ENCODE peak calls at places on chromosome 13, in seven cellular contexts. P is progenitor cell of endocrine pancreas, K is gastrocnemius medialis, T is brain microvascular endothelial cell, H is RWPE2, A is tibial nerve, M is NB4. N is an unnamed sample.

GRCh38 chr13:22311734-22312404 is 641.0 kb downstream of the FGF9 start:
- DNase-seq in P (no peak), K (peak; percentile 27), T (no peak), H (no peak), A (peak; percentile 12), M (no peak), N (no peak)

GRCh38 chr13:37602743-37603381 is 4.3 kb upstream of the POSTN start:
- DNase-seq in P (no peak), K (no peak), T (no peak), H (no peak), A (no peak), M (peak; percentile 8), N (no peak)

GRCh38 chr13:59746291-59746962 is 417.3 kb downstream of the DIAPH3 start:
- DNase-seq in P (no peak), K (no peak), T (peak; percentile 26), H (no peak), A (no peak), M (no peak), N (no peak)

GRCh38 chr13:112065521-112065866 is 1.5 kb upstream of the SOX1 start:
- DNase-seq in P (no peak), K (no peak), T (no peak), H (no peak), A (no peak), M (no peak), N (no peak)

GRCh38 chr13:114077938-114078335 is 54.5 kb downstream of the RASA3 start:
- DNase-seq in P (no peak), K (peak; percentile 13), T (peak; percentile 64), H (no peak), A (no peak), M (no peak), N (no peak)

GRCh38 chr13:32427852-32428580 is at the start of gene N4BP2L1:
- DNase-seq in P (peak; percentile 68), K (peak; percentile 59), T (peak; percentile 22), H (no peak), A (peak; percentile 80), M (peak; percentile 96), N (peak; percentile 77)

GRCh38 chr13:103539265-103539664 is 473.0 kb upstream of the SLC10A2 start:
- DNase-seq in P (no peak), K (no peak), T (no peak), H (no peak), A (no peak), M (no peak), N (no peak)

GRCh38 chr13:68304287-68304893 is 1074.3 kb upstream of the PCDH9 start:
- DNase-seq in P (no peak), K (no peak), T (no peak), H (no peak), A (no peak), M (peak; percentile 39), N (no peak)

GRCh38 chr13:112890316-112891131 is 78.5 kb upstream of the MCF2L start:
- DNase-seq in P (no peak), K (no peak), T (no peak), H (peak; percentile 37), A (no peak), M (no peak), N (no peak)

DNA sequence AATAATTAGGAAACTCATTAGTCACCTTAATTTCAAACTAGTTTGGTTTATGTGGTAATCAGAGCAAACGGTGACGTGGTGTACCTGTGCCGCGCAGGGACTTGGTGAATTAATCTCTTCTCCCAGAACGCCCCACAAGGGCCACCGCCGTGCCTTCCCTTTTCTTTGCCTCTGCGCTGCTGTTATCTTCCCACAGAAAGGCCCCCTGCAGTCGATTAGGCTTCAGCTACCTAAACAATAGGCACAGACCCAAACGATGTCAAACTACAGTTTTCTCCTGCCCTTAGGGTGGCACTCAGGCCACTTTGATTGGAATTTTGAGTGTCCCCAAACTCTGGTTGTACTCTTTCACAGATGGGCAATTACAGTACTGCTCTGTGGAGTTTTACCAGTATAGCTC is 115.5 kb downstream of the GGACT start:
- DNase-seq in P (no peak), K (no peak), T (no peak), H (no peak), A (no peak), M (no peak), N (no peak)
- TF ChIP-seq CTCF in P (peak; percentile 8), K (no peak), T (no peak), H (no peak), A (no peak), M (no peak), N (no peak)

GRCh38 chr13:39284801-39285388 is 246.6 kb downstream of the NHLRC3 start:
- DNase-seq in P (no peak), K (no peak), T (no peak), H (no peak), A (no peak), M (no peak), N (no peak)
- TF ChIP-seq CTCF in P (no peak), K (no peak), T (peak; percentile 6), H (no peak), A (no peak), M (peak; percentile 12), N (no peak)

GRCh38 chr13:109610517-109610916 is 175.9 kb downstream of the IRS2 start:
- DNase-seq in P (no peak), K (peak; percentile 25), T (no peak), H (no peak), A (peak; percentile 8), M (peak; percentile 67), N (no peak)
- TF ChIP-seq CTCF in P (peak; percentile 24), K (no peak), T (peak; percentile 61), H (peak; percentile 52), A (no peak), M (peak; percentile 49), N (no peak)

DNA sequence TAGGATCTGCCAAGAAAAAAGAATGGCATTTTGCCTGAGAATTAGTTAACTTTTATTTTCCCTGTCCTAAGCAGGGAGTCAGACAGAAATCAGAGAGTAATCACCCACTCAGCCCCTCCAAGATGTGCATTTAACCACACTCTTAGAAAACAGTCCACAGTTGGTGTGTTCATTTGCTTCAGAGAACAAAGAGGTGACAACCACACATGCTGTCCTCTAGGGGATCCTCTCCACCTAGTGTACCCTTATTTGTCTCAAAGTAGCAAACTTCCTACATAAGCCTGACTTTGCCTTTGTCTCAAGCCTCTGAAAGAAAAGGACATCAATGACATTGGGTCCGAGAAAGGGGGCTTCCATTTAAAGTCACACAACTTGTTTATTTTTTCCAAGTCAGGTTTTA is 107.0 kb upstream of the RFC3 start:
- DNase-seq in P (no peak), K (no peak), T (no peak), H (no peak), A (no peak), M (no peak), N (no peak)
- TF ChIP-seq CTCF in P (no peak), K (no peak), T (no peak), H (no peak), A (no peak), M (no peak), N (no peak)

GRCh38 chr13:31051999-31052398 is 109.7 kb downstream of the HSPH1 start:
- DNase-seq in P (no peak), K (no peak), T (no peak), H (no peak), A (no peak), M (no peak), N (no peak)
- TF ChIP-seq CTCF in P (peak; percentile 35), K (no peak), T (peak; percentile 45), H (no peak), A (no peak), M (no peak), N (no peak)

DNA sequence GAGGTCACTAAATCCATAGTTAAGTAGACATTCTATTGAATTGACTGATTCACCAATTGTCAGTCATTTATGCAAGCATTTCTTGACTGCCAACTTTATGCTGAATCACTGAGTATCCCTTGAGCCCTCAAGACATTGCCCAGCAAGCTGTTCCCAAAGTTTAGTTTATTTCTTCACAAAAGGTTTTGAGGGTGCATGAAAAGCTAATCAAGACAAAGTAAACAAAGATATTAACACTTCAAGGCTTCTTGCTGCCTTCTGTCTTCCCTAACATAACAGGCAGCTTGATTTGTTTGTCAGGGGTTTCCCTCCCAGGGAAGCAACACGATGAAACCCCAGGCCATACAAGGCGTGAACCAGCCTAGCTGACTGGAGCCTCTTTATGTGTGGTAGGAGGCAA is 374.4 kb downstream of the SPRY2 start:
- DNase-seq in P (no peak), K (no peak), T (no peak), H (no peak), A (no peak), M (no peak), N (no peak)
- TF ChIP-seq CTCF in P (no peak), K (no peak), T (no peak), H (no peak), A (no peak), M (no peak), N (no peak)

GRCh38 chr13:54536112-54536511 is 1507.5 kb downstream of the OLFM4 start:
- DNase-seq in P (no peak), K (no peak), T (no peak), H (no peak), A (no peak), M (peak; percentile 2), N (no peak)
- TF ChIP-seq CTCF in P (peak; percentile 45), K (no peak), T (no peak), H (peak; percentile 46), A (no peak), M (no peak), N (no peak)

DNA sequence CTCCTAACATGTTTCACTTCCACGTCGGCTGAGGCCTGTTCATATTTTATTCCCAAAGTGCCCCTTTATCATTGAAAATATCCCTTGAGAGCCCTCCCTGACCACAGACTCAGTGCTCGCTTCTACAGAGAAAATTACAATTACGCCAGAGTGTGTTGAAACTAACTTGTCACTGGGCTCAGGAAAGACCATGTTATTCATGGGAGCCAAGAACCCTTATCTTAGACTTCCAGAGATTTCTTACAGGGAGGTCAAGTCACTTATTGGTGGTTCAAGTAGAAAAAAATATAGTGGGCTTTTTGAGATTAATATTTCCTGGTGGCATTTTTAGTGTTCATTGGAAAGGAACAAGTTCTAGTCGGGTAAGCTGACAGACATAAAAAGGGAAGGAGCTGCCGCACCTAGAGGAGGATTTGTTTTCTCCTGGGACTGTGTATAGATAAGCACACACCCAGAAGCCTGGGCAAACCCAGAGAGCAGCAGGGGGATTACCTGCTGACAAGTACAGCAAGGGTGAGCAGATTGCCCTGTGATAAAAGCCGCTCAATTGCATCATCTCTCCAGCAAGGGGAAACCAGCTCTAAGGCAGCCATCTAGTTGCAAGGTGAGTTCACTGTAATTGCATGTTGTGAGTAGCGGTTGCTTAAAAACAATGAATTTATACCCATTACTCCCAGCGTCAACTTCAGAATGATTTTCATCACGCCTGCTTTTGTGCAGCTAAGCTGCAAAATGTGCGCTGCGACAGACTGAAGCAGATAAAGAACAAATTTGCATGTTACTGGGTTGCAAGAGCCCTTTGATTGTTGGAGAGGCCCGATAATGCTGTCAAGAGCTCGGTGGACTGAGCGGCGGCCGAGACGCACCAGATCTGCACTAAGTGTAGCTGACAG is 46.2 kb downstream of the DCT start:
- DNase-seq in P (no peak), K (no peak), T (no peak), H (no peak), A (no peak), M (peak; percentile 66), N (no peak)
- TF ChIP-seq CTCF in P (no peak), K (no peak), T (no peak), H (no peak), A (no peak), M (no peak), N (no peak)

N was measured in activated B cell treated with CpG ODN at 0.5 μM for 24 hours.